ENCODE peak calls at places on chromosomes 16 and 17, in eight cellular contexts. T is A549, W is neuronal stem cell, R is IMR-90, Y is heart left ventricle, P is epithelial cell of prostate, K is right cardiac atrium, D is caudate nucleus. O is an unnamed sample.
A peak's percentile ranks its signal among the peaks of the same experiment; 100 is the strongest.

GRCh38 chr16:70635356-70636016 is 10.9 kb upstream of the IL34 start:
- DNase-seq in P (no peak), D (no peak), T (no peak), W (peak; percentile 79), R (peak; percentile 84), K (no peak), Y (no peak), O (no peak)

GRCh38 chr16:48013476-48013875 is 142.3 kb downstream of the ABCC12 start:
- DNase-seq in T (no peak), Y (no peak), R (no peak), P (peak; percentile 8), W (no peak), K (no peak), D (no peak), O (no peak)

GRCh38 chr17:21540502-21540901 is 151.8 kb upstream of the KCNJ18 start:
- DNase-seq in P (no peak), R (no peak), Y (no peak), K (no peak), D (no peak), W (no peak), T (no peak), O (no peak)

GRCh38 chr16:2500937-2501750 is 12.6 kb upstream of the ATP6V0C start:
- DNase-seq in R (peak; percentile 69), Y (peak; percentile 84), W (peak; percentile 83), K (peak; percentile 81), P (no peak), T (peak; percentile 83), D (peak; percentile 92), O (peak; percentile 64)

GRCh38 chr17:45834471-45835396 is 9.9 kb upstream of the SPPL2C start:
- DNase-seq in K (no peak), Y (no peak), P (no peak), W (no peak), T (peak; percentile 51), D (no peak), R (no peak), O (no peak)

GRCh38 chr16:53131050-53131362 is 76.2 kb downstream of the CHD9 start:
- DNase-seq in T (no peak), W (no peak), R (no peak), D (no peak), P (no peak), Y (no peak), K (no peak), O (no peak)

GRCh38 chr17:66203274-66204015 is 11.5 kb upstream of the CEP112 start:
- DNase-seq in R (no peak), P (no peak), K (no peak), D (no peak), Y (no peak), W (no peak), T (no peak), O (no peak)

GRCh38 chr16:64983983-64984382 is 137.9 kb downstream of the CDH11 start:
- DNase-seq in T (peak; percentile 40), P (peak; percentile 5), D (peak; percentile 12), W (peak; percentile 30), K (peak; percentile 11), Y (peak; percentile 49), R (peak; percentile 89), O (peak; percentile 2)

GRCh38 chr16:87604572-87605135 is 2.3 kb downstream of the JPH3 start:
- DNase-seq in T (no peak), P (no peak), D (no peak), K (no peak), R (no peak), Y (no peak), W (no peak), O (no peak)

GRCh38 chr16:70568601-70569217 is 45.1 kb downstream of the SF3B3 start:
- DNase-seq in T (no peak), R (peak; percentile 55), W (no peak), D (no peak), K (no peak), Y (no peak), P (peak; percentile 75), O (no peak)

GRCh38 chr17:17934796-17935195 is 37.4 kb downstream of the TOM1L2 start:
- DNase-seq in W (no peak), D (no peak), K (no peak), R (no peak), Y (no peak), T (no peak), P (no peak), O (no peak)

GRCh38 chr17:76399175-76400172 is 15.1 kb downstream of the SPHK1 start:
- DNase-seq in K (no peak), D (no peak), T (no peak), P (no peak), R (no peak), Y (no peak), W (no peak), O (no peak)

GRCh38 chr16:15564619-15565339 is 78.2 kb downstream of the MARF1 start:
- DNase-seq in P (no peak), R (peak; percentile 35), T (no peak), K (no peak), D (no peak), Y (no peak), W (no peak), O (no peak)

GRCh38 chr17:1480747-1481465 is 11.6 kb downstream of the MYO1C start:
- DNase-seq in K (no peak), R (peak; percentile 74), T (no peak), W (no peak), D (no peak), P (no peak), Y (no peak), O (no peak)

GRCh38 chr16:1706386-1707192 is 594 bp downstream of the MAPK8IP3 start:
- DNase-seq in P (no peak), D (no peak), K (peak; percentile 44), Y (no peak), T (no peak), W (no peak), R (peak; percentile 36), O (no peak)

GRCh38 chr17:43695968-43696865 is 34.5 kb upstream of the MEOX1 start:
- DNase-seq in R (peak; percentile 20), K (peak; percentile 38), T (no peak), D (no peak), P (no peak), Y (peak; percentile 48), W (no peak), O (no peak)

GRCh38 chr16:53881371-53881770 is 177.4 kb downstream of the FTO start:
- DNase-seq in R (peak; percentile 82), P (peak; percentile 84), D (no peak), T (peak; percentile 74), K (no peak), W (no peak), Y (no peak), O (no peak)

GRCh38 chr16:71537643-71538042 is 11.4 kb downstream of the CHST4 start:
- DNase-seq in D (no peak), R (peak; percentile 41), Y (no peak), K (peak; percentile 22), T (peak; percentile 64), P (peak; percentile 18), W (no peak), O (peak; percentile 57)

GRCh38 chr16:84884311-84885023 is 64.7 kb downstream of the CRISPLD2 start:
- DNase-seq in Y (peak; percentile 35), D (no peak), K (peak; percentile 68), P (no peak), W (peak; percentile 17), R (no peak), T (no peak), O (no peak)
- H3K27ac ChIP-seq in Y (peak overlapping the region; percentile 55), D (peak overlapping the region; percentile 58), K (peak overlapping the region; percentile 15), P (peak overlapping the region; percentile 50), W (peak overlapping the region; percentile 29), R (no peak overlapping the region), T (peak overlapping the region; percentile 4), O (no peak overlapping the region)

GRCh38 chr17:52027081-52027480 is 131.4 kb downstream of the CA10 start:
- DNase-seq in D (no peak), R (no peak), Y (no peak), K (no peak), P (peak; percentile 69), T (no peak), W (no peak), O (no peak)

GRCh38 chr17:52026075-52026474 is 132.4 kb downstream of the CA10 start:
- DNase-seq in T (no peak), W (no peak), Y (no peak), D (no peak), R (no peak), P (no peak), K (no peak), O (no peak)

GRCh38 chr17:52030096-52030495 is 128.4 kb downstream of the CA10 start:
- DNase-seq in W (no peak), P (no peak), D (no peak), K (no peak), T (no peak), Y (no peak), R (no peak), O (no peak)

GRCh38 chr17:52025231-52025630 is 133.3 kb downstream of the CA10 start:
- DNase-seq in T (no peak), W (no peak), D (no peak), Y (no peak), P (no peak), R (no peak), K (no peak), O (no peak)

GRCh38 chr17:52027620-52028019 is 130.9 kb downstream of the CA10 start:
- DNase-seq in T (peak; percentile 9), Y (no peak), D (no peak), K (no peak), W (no peak), R (no peak), P (peak; percentile 39), O (no peak)
- H3K27ac ChIP-seq in T (peak overlapping the region; percentile 55), Y (no peak overlapping the region), D (no peak overlapping the region), K (no peak overlapping the region), W (no peak overlapping the region), R (no peak overlapping the region), P (peak overlapping the region; percentile 97), O (no peak overlapping the region)

DNA sequence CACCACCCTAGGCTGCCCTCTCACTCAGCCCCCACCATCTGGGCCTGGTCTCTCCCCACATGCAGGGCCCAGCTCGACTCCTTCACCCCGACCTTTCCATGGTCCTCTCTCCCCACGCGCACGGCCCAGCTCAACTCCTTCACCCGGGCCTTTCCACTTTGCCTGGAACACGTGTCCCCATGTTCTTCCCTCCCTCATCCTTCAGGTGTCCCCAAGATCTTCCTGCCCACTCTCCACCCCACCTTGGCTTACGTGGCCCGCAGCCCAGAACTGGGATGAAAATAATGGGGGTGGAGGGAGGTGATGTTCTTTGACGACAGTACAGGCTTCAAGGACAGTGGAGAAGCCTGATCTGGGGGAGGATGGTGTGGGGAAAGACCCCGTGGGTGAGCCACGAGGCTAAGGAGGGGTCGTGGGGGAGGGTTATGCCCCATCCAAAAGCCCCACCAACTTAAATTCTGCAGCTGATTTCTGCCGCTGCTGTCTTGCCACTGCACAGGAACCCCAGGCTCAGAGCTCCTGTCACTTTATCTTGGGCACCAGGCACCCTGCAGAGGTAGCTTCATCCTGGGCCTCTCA is 9.9 kb upstream of the MEAK7 start:
- DNase-seq in T (no peak), Y (no peak), K (no peak), R (no peak), P (no peak), D (no peak), W (no peak), O (no peak)
- H3K27ac ChIP-seq in T (peak overlapping the region; percentile 45), Y (no peak overlapping the region), K (no peak overlapping the region), R (no peak overlapping the region), P (no peak overlapping the region), D (no peak overlapping the region), W (peak overlapping the region; percentile 9), O (peak overlapping the region; percentile 81)

DNA sequence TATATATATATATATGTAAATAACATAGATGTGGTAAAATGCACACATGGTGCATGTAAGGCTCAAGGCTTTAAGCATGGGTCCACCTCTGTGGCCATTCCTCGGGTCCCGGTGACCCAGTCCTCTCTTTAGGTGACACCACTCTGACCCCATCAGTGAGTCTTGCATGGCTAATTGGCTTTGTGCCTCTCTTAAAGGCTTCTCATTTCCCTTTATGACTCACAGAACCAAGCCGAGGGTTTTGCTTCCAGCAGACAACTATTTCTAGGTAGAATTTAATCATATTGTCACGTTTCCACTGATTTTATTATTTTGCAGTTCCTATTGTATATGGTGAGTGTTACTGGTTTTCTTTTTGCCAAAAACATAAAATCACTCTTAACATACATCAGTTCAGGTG is 59.7 kb downstream of the PLCG2 start:
- DNase-seq in D (no peak), P (peak; percentile 8), R (peak; percentile 9), W (no peak), Y (no peak), K (no peak), T (no peak), O (no peak)
- H3K27ac ChIP-seq in D (no peak overlapping the region), P (no peak overlapping the region), R (no peak overlapping the region), W (no peak overlapping the region), Y (no peak overlapping the region), K (no peak overlapping the region), T (no peak overlapping the region), O (no peak overlapping the region)